ENCODE peak calls at places on chromosomes 1 and 21, in four cellular contexts. C, V, R and N are unnamed samples.

GRCh38 chr1:116743535-116743934 is 10.7 kb upstream of the CD2 start:
- DNase-seq in C (no peak), V (peak; percentile 40), R (no peak), N (no peak)

GRCh38 chr1:241888232-241888631 is 40.2 kb downstream of the EXO1 start:
- DNase-seq in C (no peak), V (no peak), R (peak; percentile 10), N (peak; percentile 21)

GRCh38 chr1:163063131-163064059 is 5.8 kb upstream of the RGS4 start:
- DNase-seq in C (peak; percentile 44), V (no peak), R (no peak), N (no peak)

GRCh38 chr1:205923663-205924435 is 19.4 kb downstream of the SLC26A9 start:
- DNase-seq in C (no peak), V (no peak), R (no peak), N (no peak)

GRCh38 chr1:64894438-64895196 is 71.7 kb downstream of the JAK1 start:
- DNase-seq in C (no peak), V (no peak), R (no peak), N (no peak)

GRCh38 chr1:116850436-116850835 is 59.3 kb upstream of the PTGFRN start:
- DNase-seq in C (peak; percentile 49), V (no peak), R (no peak), N (peak; percentile 82)

GRCh38 chr1:67524143-67525052 is 94.2 kb upstream of the SERBP1 start:
- DNase-seq in C (peak; percentile 16), V (no peak), R (no peak), N (peak; percentile 26)

GRCh38 chr1:113917400-113918082 is 11.6 kb upstream of the HIPK1 start:
- DNase-seq in C (peak; percentile 32), V (no peak), R (no peak), N (peak; percentile 66)

GRCh38 chr1:8676072-8676471 is 141.4 kb downstream of the RERE start:
- DNase-seq in C (no peak), V (no peak), R (no peak), N (no peak)

GRCh38 chr1:53860967-53861411 is 22.9 kb upstream of the NDC1 start:
- DNase-seq in C (peak; percentile 59), V (peak; percentile 75), R (peak; percentile 22), N (peak; percentile 38)

GRCh38 chr1:44405041-44405803 is at the start of gene RNF220:
- DNase-seq in C (peak; percentile 56), V (no peak), R (peak; percentile 15), N (peak; percentile 69)

GRCh38 chr1:16168622-16169021 is 12.8 kb upstream of the EPHA2 start:
- DNase-seq in C (no peak), V (peak; percentile 14), R (no peak), N (no peak)

GRCh38 chr1:113804421-113805255 is 7.6 kb downstream of the RSBN1 start:
- DNase-seq in C (peak; percentile 77), V (no peak), R (no peak), N (peak; percentile 77)

GRCh38 chr21:46021978-46022544 is 40.5 kb downstream of the COL6A1 start:
- DNase-seq in C (no peak), V (no peak), R (no peak), N (no peak)